ENCODE peak calls at places on chromosomes 5 and 9, in nine cellular contexts. J is activated naive CD4-positive, alpha-beta T cell treated with anti-CD3 and anti-CD28 coated beads for 36 hours; L is left lobe of liver; H is neuronal stem cell; R is OCI-LY7; Q is hippocampal formation; Y is fibroblast of the aortic adventitia; Z is lower leg skin; C is Caki2. I is an unnamed sample.

GRCh38 chr9:6894135-6894534 is 136.4 kb downstream of the KDM4C start:
- DNase-seq in L (no peak), H (no peak), Y (no peak), Q (no peak), R (no peak), Z (no peak), C (no peak), J (peak), I (no peak)

GRCh38 chr9:137959641-137960411 is 82.2 kb downstream of the CACNA1B start:
- DNase-seq in Q (no peak), L (peak), Z (no peak), J (peak), C (no peak), R (no peak), H (no peak), Y (no peak), I (no peak)

GRCh38 chr5:96254980-96255681 is 177.9 kb downstream of the PCSK1 start:
- DNase-seq in Q (no peak), J (no peak), C (peak), Y (peak), R (no peak), L (no peak), H (no peak), Z (no peak), I (no peak)

GRCh38 chr9:96423322-96423984 is 5.3 kb upstream of the ZNF367 start:
- DNase-seq in Q (no peak), H (no peak), J (no peak), L (no peak), C (no peak), R (no peak), Y (no peak), Z (no peak), I (no peak)

GRCh38 chr5:122192883-122193496 is 63.6 kb downstream of the ZNF474 start:
- DNase-seq in L (no peak), Z (no peak), Q (peak), R (peak), Y (peak), J (peak), H (peak), C (peak), I (peak)

GRCh38 chr9:19201899-19202891 is 28.3 kb upstream of the DENND4C start:
- DNase-seq in J (no peak), Q (no peak), Z (peak), C (no peak), Y (peak), L (peak), R (no peak), H (no peak), I (no peak)

GRCh38 chr5:103291606-103292005 is 33.0 kb downstream of the MACIR start:
- DNase-seq in J (no peak), R (no peak), Z (no peak), Y (no peak), C (no peak), Q (no peak), L (no peak), H (no peak), I (no peak)

GRCh38 chr9:89527084-89527483 is 29.2 kb upstream of the SEMA4D start:
- DNase-seq in C (no peak), H (no peak), Z (no peak), J (no peak), L (no peak), R (peak), Y (no peak), Q (no peak), I (no peak)

GRCh38 chr5:78896128-78896527 is 89.0 kb downstream of the ARSB start:
- DNase-seq in R (no peak), J (no peak), L (no peak), C (no peak), Q (no peak), H (no peak), Y (peak), Z (no peak), I (no peak)

GRCh38 chr9:19894975-19895374 is 106.1 kb upstream of the SLC24A2 start:
- DNase-seq in H (no peak), Y (no peak), Q (peak), L (no peak), R (no peak), Z (no peak), J (no peak), C (no peak), I (no peak)